ENCODE peak calls at places on chromosome 20, in six cellular contexts. Z, X, L, K, E and Y are unnamed samples.

GRCh38 chr20:20259534-20259933 is 108.4 kb upstream of the INSM1 start:
- DNase-seq in Z (no peak), X (no peak), L (no peak), K (peak; percentile 0), E (peak; percentile 26), Y (no peak)

GRCh38 chr20:35312348-35312747 is 20.1 kb upstream of the FAM83C start:
- DNase-seq in Z (no peak), X (peak; percentile 58), L (no peak), K (peak; percentile 93), E (peak; percentile 92), Y (no peak)

GRCh38 chr20:4840831-4841230 is 119.1 kb downstream of the PRND start:
- DNase-seq in Z (no peak), X (no peak), L (no peak), K (no peak), E (no peak), Y (no peak)

GRCh38 chr20:32773880-32774279 is 11.7 kb downstream of the DNMT3B start:
- DNase-seq in Z (no peak), X (no peak), L (no peak), K (no peak), E (no peak), Y (no peak)

GRCh38 chr20:49905415-49906091 is 9.8 kb downstream of the SPATA2 start:
- DNase-seq in Z (no peak), X (no peak), L (no peak), K (no peak), E (no peak), Y (no peak)

GRCh38 chr20:63498950-63499332 is at the start of gene EEF1A2:
- DNase-seq in Z (peak; percentile 25), X (no peak), L (peak; percentile 67), K (no peak), E (no peak), Y (no peak)

GRCh38 chr20:32449057-32449889 is 91.1 kb downstream of the ASXL1 start:
- DNase-seq in Z (no peak), X (no peak), L (no peak), K (no peak), E (no peak), Y (no peak)

GRCh38 chr20:36399147-36399968 is 93.2 kb downstream of the DLGAP4 start:
- DNase-seq in Z (no peak), X (no peak), L (no peak), K (peak; percentile 53), E (peak; percentile 43), Y (peak; percentile 32)

GRCh38 chr20:5809495-5809894 is 59.3 kb downstream of the SHLD1 start:
- DNase-seq in Z (no peak), X (no peak), L (no peak), K (no peak), E (no peak), Y (no peak)

GRCh38 chr20:62272200-62272599 is 30.6 kb upstream of the ADRM1 start:
- DNase-seq in Z (no peak), X (no peak), L (no peak), K (no peak), E (no peak), Y (no peak)

GRCh38 chr20:58271596-58272460 is 37.7 kb upstream of the RAB22A start:
- DNase-seq in Z (peak; percentile 18), X (no peak), L (no peak), K (no peak), E (no peak), Y (no peak)

GRCh38 chr20:47160992-47161391 is 195.5 kb downstream of the ZMYND8 start:
- DNase-seq in Z (no peak), X (no peak), L (no peak), K (no peak), E (no peak), Y (no peak)

GRCh38 chr20:56487216-56487615 is 18.8 kb downstream of the RTF2 start:
- DNase-seq in Z (no peak), X (no peak), L (no peak), K (no peak), E (no peak), Y (no peak)

GRCh38 chr20:650954-651353 is 2.0 kb downstream of the SRXN1 start:
- DNase-seq in Z (no peak), X (no peak), L (no peak), K (no peak), E (peak; percentile 12), Y (no peak)

GRCh38 chr20:48718914-48719578 is 108.8 kb downstream of the PREX1 start:
- DNase-seq in Z (no peak), X (no peak), L (no peak), K (no peak), E (no peak), Y (no peak)

GRCh38 chr20:34705383-34706021 is 1.4 kb downstream of the TP53INP2 start:
- DNase-seq in Z (no peak), X (peak; percentile 53), L (peak; percentile 43), K (peak; percentile 73), E (peak; percentile 64), Y (no peak)

GRCh38 chr20:32474967-32475819 is 109.9 kb downstream of the NOL4L start:
- DNase-seq in Z (no peak), X (peak; percentile 83), L (peak; percentile 95), K (peak; percentile 80), E (peak; percentile 96), Y (peak; percentile 49)

GRCh38 chr20:90651-91050 is 3.2 kb downstream of the DEFB125 start:
- DNase-seq in Z (no peak), X (no peak), L (no peak), K (peak; percentile 78), E (peak; percentile 73), Y (no peak)

GRCh38 chr20:57586943-57587277 is 26.0 kb downstream of the PCK1 start:
- DNase-seq in Z (no peak), X (no peak), L (no peak), K (no peak), E (no peak), Y (no peak)

GRCh38 chr20:19928379-19929360 is 88.5 kb upstream of the NAA20 start:
- DNase-seq in Z (no peak), X (no peak), L (no peak), K (peak; percentile 97), E (no peak), Y (no peak)

GRCh38 chr20:17873410-17874270 is 95.0 kb downstream of the SNX5 start:
- DNase-seq in Z (no peak), X (peak; percentile 37), L (peak; percentile 90), K (no peak), E (peak; percentile 53), Y (no peak)

GRCh38 chr20:45070932-45071632 is 29.8 kb downstream of the KCNS1 start:
- DNase-seq in Z (no peak), X (no peak), L (peak; percentile 20), K (peak; percentile 32), E (no peak), Y (no peak)

GRCh38 chr20:15814903-15815302 is 758.3 kb downstream of the KIF16B start:
- DNase-seq in Z (no peak), X (no peak), L (no peak), K (peak; percentile 57), E (peak; percentile 58), Y (no peak)

GRCh38 chr20:34473262-34473883 is 42.8 kb upstream of the DYNLRB1 start:
- DNase-seq in Z (no peak), X (no peak), L (peak; percentile 50), K (peak; percentile 16), E (no peak), Y (peak; percentile 27)

GRCh38 chr20:59515013-59515905 is 89.1 kb upstream of the PHACTR3 start:
- DNase-seq in Z (no peak), X (no peak), L (peak; percentile 81), K (peak; percentile 47), E (peak; percentile 64), Y (peak; percentile 71)

GRCh38 chr20:19875746-19876145 is 117.7 kb downstream of the RIN2 start:
- DNase-seq in Z (no peak), X (no peak), L (no peak), K (no peak), E (no peak), Y (no peak)

GRCh38 chr20:10316582-10316981 is 98.0 kb downstream of the SNAP25 start:
- DNase-seq in Z (no peak), X (no peak), L (no peak), K (no peak), E (peak; percentile 45), Y (no peak)

GRCh38 chr20:49245921-49246740 is 26.9 kb downstream of the DDX27 start:
- DNase-seq in Z (no peak), X (no peak), L (no peak), K (peak; percentile 35), E (peak; percentile 49), Y (no peak)